ENCODE peak calls at places on chromosomes 2 and 18, in five cellular contexts. H is heart right ventricle, Y is ELR, B is NCI-H748 treated with DMSO at 0.1 percent for 48 hours, N is WTC11. M is an unnamed sample.

GRCh38 chr2:144339048-144339447 is 180.9 kb downstream of the ZEB2 start:
- DNase-seq in N (no peak), Y (no peak), B (no peak), H (no peak), M (no peak)

GRCh38 chr18:43572165-43572564 is 294.9 kb upstream of the SYT4 start:
- DNase-seq in B (no peak), N (no peak), H (no peak), Y (no peak), M (no peak)

GRCh38 chr2:120914839-120915521 is 179.3 kb downstream of the GLI2 start:
- DNase-seq in N (no peak), Y (peak), B (no peak), H (peak), M (peak)

GRCh38 chr2:13067508-13067907 is 350.8 kb downstream of the TRIB2 start:
- DNase-seq in N (no peak), H (no peak), Y (no peak), B (no peak), M (peak)

GRCh38 chr18:48061781-48062570 is 131.5 kb upstream of the SMAD2 start:
- DNase-seq in B (no peak), N (no peak), Y (peak), H (no peak), M (no peak)

GRCh38 chr2:228649447-228649846 is 468.0 kb upstream of the SPHKAP start:
- DNase-seq in Y (no peak), N (no peak), H (peak), B (no peak), M (no peak)

GRCh38 chr2:72147303-72147970 is at the start of gene CYP26B1:
- DNase-seq in H (no peak), Y (no peak), N (peak), B (no peak), M (no peak)

GRCh38 chr18:49847524-49847923 is 34.2 kb upstream of the ACAA2 start:
- DNase-seq in N (no peak), B (no peak), H (no peak), Y (no peak), M (no peak)

GRCh38 chr2:40451926-40452605 is at the start of gene SLC8A1:
- DNase-seq in H (no peak), N (peak), Y (peak), B (peak), M (no peak)